ENCODE peak calls at places on chromosomes 4 and X, in ten cellular contexts. G, O, J, U, E, B, P, X, H and W are unnamed samples. For H3K4me1, the result is how much of the 10 kb centered on the place peaks cover.

GRCh38 chrX:69014200-69014599 is 151.1 kb downstream of the PJA1 start:
- DNase-seq in G (no peak), O (no peak), J (no peak), U (no peak), E (no peak), B (no peak), P (no peak), X (no peak), H (no peak), W (no peak)

GRCh38 chr4:119049342-119049741 is 86.3 kb upstream of the MYOZ2 start:
- DNase-seq in G (no peak), O (no peak), J (no peak), U (no peak), E (no peak), B (no peak), P (peak), X (no peak), H (no peak), W (no peak)

GRCh38 chr4:183205193-183205592 is 106.1 kb downstream of the WWC2 start:
- DNase-seq in G (no peak), O (no peak), J (no peak), U (no peak), E (no peak), B (no peak), P (no peak), X (no peak), H (no peak), W (no peak)

GRCh38 chr4:135838889-135839288 is 1637.3 kb upstream of the PABPC4L start:
- DNase-seq in G (no peak), O (no peak), J (no peak), U (peak), E (no peak), B (no peak), P (peak), X (no peak), H (peak), W (no peak)

GRCh38 chrX:7112071-7112470 is 35.4 kb upstream of the STS start:
- DNase-seq in G (no peak), O (no peak), J (no peak), U (no peak), E (no peak), B (no peak), P (no peak), X (no peak), H (no peak), W (no peak)

GRCh38 chr4:81771721-81772120 is 300.0 kb upstream of the RASGEF1B start:
- DNase-seq in G (no peak), O (no peak), J (no peak), U (no peak), E (no peak), B (no peak), P (no peak), X (no peak), H (no peak), W (no peak)

GRCh38 chr4:107838763-107839162 is 14.0 kb downstream of the SGMS2 start:
- DNase-seq in G (no peak), O (no peak), J (no peak), U (no peak), E (no peak), B (no peak), P (no peak), X (no peak), H (no peak), W (no peak)

GRCh38 chr4:5545271-5545670 is 163.1 kb downstream of the EVC2 start:
- DNase-seq in G (no peak), O (no peak), J (no peak), U (peak), E (no peak), B (no peak), P (peak), X (no peak), H (no peak), W (no peak)

GRCh38 chrX:155027509-155028066 is 944 bp downstream of the FUNDC2 start:
- DNase-seq in G (no peak), O (no peak), J (no peak), U (peak), E (no peak), B (no peak), P (peak), X (no peak), H (peak), W (peak)

GRCh38 chr4:177434667-177435066 is 7.6 kb downstream of the AGA start:
- DNase-seq in G (no peak), O (no peak), J (no peak), U (no peak), E (no peak), B (no peak), P (no peak), X (no peak), H (no peak), W (no peak)

GRCh38 chr4:6907658-6908191 is 1.9 kb upstream of the TBC1D14 start:
- DNase-seq in G (peak), O (no peak), J (no peak), U (peak), E (peak), B (no peak), P (peak), X (peak), H (peak), W (peak)

GRCh38 chr4:99033956-99034355 is 38.4 kb downstream of the METAP1 start:
- DNase-seq in G (no peak), O (no peak), J (no peak), U (no peak), E (no peak), B (no peak), P (no peak), X (no peak), H (peak), W (no peak)

GRCh38 chrX:48474581-48474980 is 1.4 kb upstream of the FTSJ1 start:
- DNase-seq in G (no peak), O (no peak), J (no peak), U (no peak), E (no peak), B (no peak), P (no peak), X (no peak), H (no peak), W (no peak)

GRCh38 chr4:187294861-187295260 is 571.2 kb upstream of the FAT1 start:
- DNase-seq in G (no peak), O (no peak), J (no peak), U (no peak), E (no peak), B (no peak), P (peak), X (no peak), H (no peak), W (no peak)

GRCh38 chrX:107449490-107450175 is at the start of gene FRMPD3:
- DNase-seq in G (no peak), O (no peak), J (no peak), U (no peak), E (no peak), B (no peak), P (no peak), X (no peak), H (no peak), W (no peak)

GRCh38 chr4:184655889-184656869 is 6.6 kb downstream of the PRIMPOL start:
- DNase-seq in G (no peak), O (no peak), J (peak), U (no peak), E (no peak), B (no peak), P (no peak), X (no peak), H (no peak), W (peak)

GRCh38 chrX:74925210-74926088 is at the start of gene NEXMIF:
- DNase-seq in G (no peak), O (no peak), J (no peak), U (no peak), E (no peak), B (peak), P (peak), X (peak), H (no peak), W (no peak)

GRCh38 chrX:130566028-130566683 is 164.4 kb downstream of the RBMX2 start:
- DNase-seq in G (no peak), O (no peak), J (no peak), U (no peak), E (no peak), B (no peak), P (no peak), X (no peak), H (peak), W (no peak)

GRCh38 chrX:143017272-143017671 is 8.5 kb upstream of the SPANXN4 start:
- DNase-seq in G (no peak), O (no peak), J (no peak), U (no peak), E (no peak), B (no peak), P (no peak), X (no peak), H (no peak), W (no peak)

DNA sequence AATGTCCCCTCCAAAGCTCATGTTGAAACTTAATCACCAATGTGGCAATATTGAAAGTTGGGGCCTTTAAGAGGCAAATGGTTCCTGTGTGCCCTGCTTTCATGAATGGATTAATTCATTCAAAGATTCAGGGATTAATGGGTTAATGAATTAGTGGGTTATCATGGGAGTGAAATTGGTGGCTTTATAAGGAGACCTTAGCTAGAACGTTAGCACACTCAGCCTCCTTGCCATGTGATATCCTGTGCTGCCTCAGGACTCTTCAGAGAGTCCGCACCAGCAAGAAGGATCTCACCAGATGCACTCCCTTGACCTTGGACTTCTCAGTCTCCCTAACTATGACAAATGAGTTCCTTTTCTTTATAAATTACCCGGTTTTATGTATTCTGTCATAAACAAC is 2.6 kb upstream of the WDR19 start:
- DNase-seq in G (no peak), O (no peak), J (no peak), U (no peak), E (no peak), B (no peak), P (no peak), X (no peak), H (no peak), W (no peak)
- H3K27ac ChIP-seq in G (no peak), O (no peak), J (no peak), U (no peak), E (no peak), B (no peak), P (no peak), X (no peak), H (no peak), W (no peak)

DNA sequence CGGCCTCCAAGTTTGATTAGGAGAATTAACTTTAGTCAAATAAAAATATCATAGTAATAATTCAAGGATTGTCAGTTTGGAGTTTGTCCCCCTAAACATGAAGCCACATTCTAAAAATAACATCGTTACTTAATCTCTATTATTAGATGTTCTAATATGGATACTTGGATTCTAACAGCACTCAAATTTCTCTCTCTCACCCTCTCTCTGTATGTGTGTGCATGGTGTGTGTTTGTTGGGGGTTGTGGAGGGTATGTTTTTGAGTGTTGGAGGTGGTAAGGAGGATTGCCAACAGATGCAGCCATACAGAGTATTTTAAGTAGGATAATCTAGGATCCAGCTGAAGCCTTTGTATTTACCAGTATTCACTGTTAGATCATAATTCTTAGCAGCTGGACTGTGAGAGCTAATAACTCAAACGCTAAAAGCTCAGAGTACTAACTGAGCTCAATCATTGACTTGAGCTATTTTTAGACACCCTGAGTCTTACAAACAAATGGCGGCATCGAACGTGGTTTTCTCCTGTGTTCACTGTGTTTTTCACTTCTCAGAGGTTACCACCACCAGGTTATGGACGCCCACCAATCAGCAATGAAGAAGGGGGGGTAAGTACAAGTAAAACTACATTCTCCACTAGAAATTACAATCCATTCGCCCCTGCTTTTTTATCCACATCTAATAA is 8.8 kb downstream of the ENAM start:
- DNase-seq in G (no peak), O (no peak), J (no peak), U (no peak), E (no peak), B (no peak), P (no peak), X (no peak), H (no peak), W (no peak)
- H3K4me1 ChIP-seq in G (under half), O (under half), J (under half), U (under half), E (under half), B (under half), P (under half), X (under half), H (under half), W (under half)

DNA sequence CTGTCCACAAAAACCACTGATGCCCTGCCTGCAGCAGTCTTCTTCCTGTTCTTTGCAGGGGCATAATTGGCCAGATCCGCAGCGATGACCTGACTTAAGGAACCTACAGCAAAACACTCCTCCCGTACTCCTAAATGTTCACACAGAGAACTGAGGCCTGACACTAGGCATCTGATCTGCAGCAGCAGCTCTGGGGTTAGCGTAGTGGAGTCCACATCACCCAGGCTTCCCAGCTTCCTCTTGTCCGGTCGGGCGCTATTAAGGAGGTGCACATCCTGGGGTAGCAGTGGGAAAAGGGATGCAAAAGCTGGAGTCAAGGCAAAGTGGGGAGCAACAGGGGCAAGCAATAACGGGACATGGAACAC is 758 bp downstream of the SCFD2 start:
- DNase-seq in G (no peak), O (no peak), J (no peak), U (no peak), E (no peak), B (no peak), P (peak), X (no peak), H (peak), W (no peak)
- H3K27ac ChIP-seq in G (no peak), O (peak), J (peak), U (no peak), E (no peak), B (no peak), P (peak), X (peak), H (no peak), W (peak)

GRCh38 chr4:22072240-22072639 is 123.7 kb upstream of the KCNIP4 start:
- DNase-seq in G (no peak), O (no peak), J (no peak), U (no peak), E (no peak), B (no peak), P (no peak), X (no peak), H (no peak), W (no peak)
- H3K4me1 ChIP-seq in G (under half), O (under half), J (under half), U (under half), E (under half), B (under half), P (under half), X (under half), H (under half), W (under half)